ENCODE peak calls at places on chromosome 19, in six cellular contexts. H, X, Q, V, B and E are unnamed samples.
A peak's percentile ranks its signal among the peaks of the same experiment; 100 is the strongest.

GRCh38 chr19:55179570-55180484 is at the start of gene SYT5:
- DNase-seq in H (peak; percentile 23), X (peak; percentile 71), Q (peak; percentile 35), V (no peak), B (peak; percentile 61), E (no peak)

GRCh38 chr19:49895566-49896297 is 955 bp downstream of the IL4I1 start:
- DNase-seq in H (no peak), X (no peak), Q (no peak), V (no peak), B (no peak), E (no peak)

GRCh38 chr19:41601771-41602170 is 25.1 kb downstream of the CEACAM4 start:
- DNase-seq in H (no peak), X (no peak), Q (no peak), V (no peak), B (no peak), E (no peak)

GRCh38 chr19:45558399-45558878 is 26.2 kb downstream of the OPA3 start:
- DNase-seq in H (no peak), X (peak; percentile 71), Q (peak; percentile 57), V (no peak), B (peak; percentile 82), E (no peak)

GRCh38 chr19:5339950-5340636 is 519 bp downstream of the PTPRS start:
- DNase-seq in H (peak; percentile 54), X (peak; percentile 68), Q (no peak), V (no peak), B (peak; percentile 6), E (no peak)

GRCh38 chr19:10260141-10260584 is 8.1 kb downstream of the MRPL4 start:
- DNase-seq in H (no peak), X (no peak), Q (no peak), V (no peak), B (peak; percentile 96), E (peak; percentile 15)

GRCh38 chr19:17070421-17070820 is 4.8 kb downstream of the HAUS8 start:
- DNase-seq in H (no peak), X (no peak), Q (no peak), V (no peak), B (no peak), E (no peak)

GRCh38 chr19:17415107-17415506 is 4.7 kb upstream of the MVB12A start:
- DNase-seq in H (no peak), X (no peak), Q (no peak), V (no peak), B (no peak), E (no peak)

GRCh38 chr19:54489341-54489740 is 13.3 kb upstream of the LAIR2 start:
- DNase-seq in H (no peak), X (no peak), Q (no peak), V (no peak), B (no peak), E (no peak)

GRCh38 chr19:58571575-58571947 is 1.6 kb downstream of the MZF1 start:
- DNase-seq in H (no peak), X (no peak), Q (no peak), V (no peak), B (no peak), E (no peak)

GRCh38 chr19:27909861-27910260 is 1303.1 kb downstream of the UQCRFS1 start:
- DNase-seq in H (no peak), X (no peak), Q (no peak), V (no peak), B (no peak), E (no peak)

GRCh38 chr19:14375055-14375581 is 6.1 kb upstream of the ADGRE5 start:
- DNase-seq in H (no peak), X (no peak), Q (no peak), V (no peak), B (no peak), E (no peak)

GRCh38 chr19:18046066-18046718 is 38.2 kb downstream of the ARRDC2 start:
- DNase-seq in H (no peak), X (peak; percentile 69), Q (peak; percentile 49), V (no peak), B (peak; percentile 71), E (no peak)

GRCh38 chr19:782195-783043 is 14.8 kb upstream of the PTBP1 start:
- DNase-seq in H (no peak), X (peak; percentile 89), Q (peak; percentile 89), V (no peak), B (peak; percentile 54), E (no peak)

GRCh38 chr19:1408300-1409203 is 1.2 kb downstream of the DAZAP1 start:
- DNase-seq in H (no peak), X (peak; percentile 82), Q (peak; percentile 65), V (no peak), B (peak; percentile 51), E (no peak)